ENCODE peak calls at places on chromosomes 5 and 9, in ten cellular contexts. X is D721Med; P is GM12865; O is CD4-positive, alpha-beta T cell; M is GM06990; S is mesothelial cell of epicardium; H is tibial artery; R is uterus; G is WERI-Rb-1; I is gastrocnemius medialis. V is an unnamed sample.

GRCh38 chr5:149938791-149939358 is 5.7 kb downstream of the PDE6A start:
- DNase-seq in X (no peak), P (no peak), O (no peak), M (no peak), S (no peak), H (peak; percentile 23), R (no peak), G (no peak), I (peak; percentile 27), V (no peak)

GRCh38 chr5:148949871-148950863 is 112.7 kb downstream of the SH3TC2 start:
- DNase-seq in X (no peak), P (no peak), O (no peak), M (no peak), S (no peak), H (no peak), R (no peak), G (no peak), I (peak; percentile 96), V (no peak)

GRCh38 chr5:142976861-142977260 is 206.7 kb downstream of the ARHGAP26 start:
- DNase-seq in X (no peak), P (no peak), O (no peak), M (no peak), S (no peak), H (no peak), R (no peak), G (no peak), I (no peak), V (peak; percentile 24)

GRCh38 chr9:125732562-125732961 is 14.6 kb upstream of the PBX3 start:
- DNase-seq in X (no peak), P (no peak), O (no peak), M (no peak), S (peak; percentile 50), H (no peak), R (no peak), G (no peak), I (no peak), V (no peak)

GRCh38 chr5:140565024-140565779 is 574 bp downstream of the SLC35A4 start:
- DNase-seq in X (no peak), P (no peak), O (no peak), M (no peak), S (no peak), H (no peak), R (no peak), G (no peak), I (no peak), V (no peak)

GRCh38 chr5:135019314-135019713 is 14.7 kb downstream of the PITX1 start:
- DNase-seq in X (no peak), P (no peak), O (no peak), M (no peak), S (peak; percentile 19), H (peak; percentile 11), R (peak; percentile 1), G (peak; percentile 18), I (peak; percentile 6), V (no peak)

GRCh38 chr5:52682492-52682891 is 105.2 kb upstream of the ITGA1 start:
- DNase-seq in X (no peak), P (no peak), O (no peak), M (no peak), S (no peak), H (no peak), R (no peak), G (no peak), I (no peak), V (no peak)

GRCh38 chr5:40442346-40442745 is 237.4 kb upstream of the PTGER4 start:
- DNase-seq in X (no peak), P (no peak), O (no peak), M (no peak), S (no peak), H (no peak), R (no peak), G (no peak), I (no peak), V (no peak)

GRCh38 chr9:95061916-95062600 is 255.5 kb downstream of the FANCC start:
- DNase-seq in X (no peak), P (no peak), O (no peak), M (no peak), S (no peak), H (no peak), R (no peak), G (no peak), I (peak; percentile 45), V (no peak)

GRCh38 chr9:38044706-38045105 is 24.3 kb downstream of the SHB start:
- DNase-seq in X (no peak), P (no peak), O (no peak), M (no peak), S (no peak), H (no peak), R (no peak), G (no peak), I (no peak), V (no peak)

GRCh38 chr5:5145651-5146529 is 5.8 kb downstream of the ADAMTS16 start:
- DNase-seq in X (no peak), P (no peak), O (no peak), M (no peak), S (no peak), H (no peak), R (no peak), G (no peak), I (no peak), V (no peak)

GRCh38 chr9:136614967-136615623 is 47.6 kb upstream of the EGFL7 start:
- DNase-seq in X (no peak), P (no peak), O (no peak), M (no peak), S (no peak), H (no peak), R (no peak), G (peak; percentile 69), I (no peak), V (no peak)

GRCh38 chr9:99192786-99193465 is 28.8 kb downstream of the ALG2 start:
- DNase-seq in X (no peak), P (no peak), O (no peak), M (no peak), S (no peak), H (no peak), R (no peak), G (no peak), I (no peak), V (no peak)

GRCh38 chr5:90136952-90137528 is 272.5 kb downstream of the CETN3 start:
- DNase-seq in X (no peak), P (no peak), O (no peak), M (no peak), S (no peak), H (no peak), R (no peak), G (no peak), I (no peak), V (no peak)

GRCh38 chr5:90144625-90145327 is 264.8 kb downstream of the CETN3 start:
- DNase-seq in X (no peak), P (no peak), O (no peak), M (no peak), S (no peak), H (no peak), R (no peak), G (no peak), I (no peak), V (no peak)

GRCh38 chr5:90142531-90142930 is 267.0 kb downstream of the CETN3 start:
- DNase-seq in X (no peak), P (peak; percentile 20), O (no peak), M (no peak), S (no peak), H (no peak), R (no peak), G (no peak), I (no peak), V (no peak)
- TF ChIP-seq CTCF in X (no peak), P (no peak), O (no peak), M (no peak), S (no peak), H (no peak), R (no peak), G (no peak), I (no peak), V (no peak)

GRCh38 chr5:179342577-179342976 is 2.7 kb downstream of the ADAMTS2 start:
- DNase-seq in X (no peak), P (no peak), O (no peak), M (no peak), S (no peak), H (no peak), R (no peak), G (no peak), I (no peak), V (no peak)

GRCh38 chr5:179343021-179343781 is 2.1 kb downstream of the ADAMTS2 start:
- DNase-seq in X (no peak), P (no peak), O (no peak), M (no peak), S (no peak), H (no peak), R (no peak), G (no peak), I (no peak), V (no peak)

GRCh38 chr5:179345179-179345428 is 157 bp downstream of the ADAMTS2 start:
- DNase-seq in X (no peak), P (no peak), O (no peak), M (no peak), S (peak; percentile 62), H (no peak), R (no peak), G (no peak), I (no peak), V (no peak)

GRCh38 chr5:179344301-179345178 is 721 bp downstream of the ADAMTS2 start:
- DNase-seq in X (peak; percentile 46), P (no peak), O (no peak), M (no peak), S (peak; percentile 51), H (no peak), R (no peak), G (no peak), I (no peak), V (no peak)

GRCh38 chr5:179343902-179344300 is 1.4 kb downstream of the ADAMTS2 start:
- DNase-seq in X (peak; percentile 76), P (no peak), O (no peak), M (no peak), S (peak; percentile 57), H (no peak), R (no peak), G (peak; percentile 24), I (no peak), V (no peak)
- TF ChIP-seq CTCF in X (peak; percentile 37), P (no peak), O (no peak), M (no peak), S (no peak), H (peak; percentile 63), R (peak; percentile 54), G (peak; percentile 57), I (peak; percentile 21), V (no peak)

GRCh38 chr5:168339151-168340140 is 48.0 kb downstream of the WWC1 start:
- DNase-seq in X (no peak), P (no peak), O (no peak), M (no peak), S (no peak), H (no peak), R (no peak), G (no peak), I (no peak), V (no peak)
- TF ChIP-seq CTCF in X (no peak), P (no peak), O (no peak), M (peak; percentile 30), S (no peak), H (no peak), R (no peak), G (peak; percentile 6), I (no peak), V (no peak)

DNA sequence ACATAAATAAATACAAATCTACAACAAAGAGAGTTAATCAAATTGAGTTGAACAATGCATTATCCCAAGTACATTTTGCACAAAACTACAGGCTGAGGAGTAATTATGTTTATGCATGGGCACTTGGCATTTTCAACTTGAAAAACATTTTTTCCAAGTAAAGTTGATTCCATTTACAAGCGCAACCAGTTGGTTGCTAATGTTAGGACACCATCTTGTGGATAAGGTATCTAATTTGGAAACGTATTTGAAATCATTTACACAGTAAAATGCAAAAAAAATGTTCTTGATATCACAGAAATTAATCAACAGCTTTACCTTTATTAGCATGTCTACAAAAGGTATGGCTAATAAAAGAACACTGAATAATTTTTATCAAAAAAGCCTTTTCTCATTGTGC is 18.8 kb downstream of the FTMT start:
- DNase-seq in X (no peak), P (no peak), O (no peak), M (no peak), S (no peak), H (no peak), R (no peak), G (no peak), I (no peak), V (no peak)
- TF ChIP-seq CTCF in X (peak; percentile 53), P (no peak), O (no peak), M (no peak), S (no peak), H (no peak), R (no peak), G (no peak), I (no peak), V (no peak)